ENCODE peak calls at places on chromosomes 11 and 22, in six cellular contexts. B is heart left ventricle; J is ovary; H is naive thymus-derived CD4-positive, alpha-beta T cell; P is adipocyte; R is GM23248. Y is an unnamed sample. For H3K36me3, the result is how much of the 10 kb centered on the place peaks cover.

GRCh38 chr22:43876866-43877509 is 14.7 kb upstream of the SULT4A1 start:
- DNase-seq in P (no peak), J (no peak), R (no peak), B (no peak), H (no peak), Y (no peak)

GRCh38 chr11:63907808-63908530 is 9.0 kb downstream of the RCOR2 start:
- DNase-seq in R (no peak), P (no peak), B (no peak), H (no peak), J (peak), Y (no peak)

GRCh38 chr22:37674951-37675929 is at the start of gene LGALS1:
- DNase-seq in P (peak), B (peak), R (peak), H (peak), J (peak), Y (peak)

GRCh38 chr22:19635644-19636043 is 78.7 kb upstream of the SEPTIN5 start:
- DNase-seq in R (no peak), B (no peak), J (no peak), P (no peak), H (no peak), Y (no peak)

GRCh38 chr11:115660072-115660805 is 156.0 kb upstream of the CADM1 start:
- DNase-seq in B (no peak), P (no peak), J (no peak), R (no peak), H (no peak), Y (no peak)

GRCh38 chr22:33326540-33327295 is 268.5 kb upstream of the SYN3 start:
- DNase-seq in J (no peak), P (no peak), B (no peak), R (no peak), H (no peak), Y (no peak)

GRCh38 chr11:77038825-77039326 is 4.7 kb downstream of the B3GNT6 start:
- DNase-seq in R (peak), B (no peak), P (no peak), H (no peak), J (no peak), Y (no peak)

GRCh38 chr22:17700778-17701177 is 62.2 kb downstream of the BCL2L13 start:
- DNase-seq in P (peak), B (no peak), J (no peak), H (no peak), R (peak), Y (no peak)

GRCh38 chr11:33716236-33716635 is 15.6 kb upstream of the C11orf91 start:
- DNase-seq in P (peak), J (no peak), B (no peak), R (peak), H (peak), Y (no peak)

GRCh38 chr11:44814881-44815592 is 88.3 kb downstream of the TSPAN18 start:
- DNase-seq in J (no peak), H (no peak), B (no peak), P (peak), R (peak), Y (no peak)

GRCh38 chr11:115941481-115941993 is 437.3 kb upstream of the CADM1 start:
- DNase-seq in P (no peak), R (no peak), B (peak), J (peak), H (no peak), Y (peak)

GRCh38 chr11:1553808-1554594 is 18.1 kb downstream of the DUSP8 start:
- DNase-seq in P (no peak), J (no peak), H (no peak), B (no peak), R (no peak), Y (no peak)

GRCh38 chr11:93842034-93842433 is 8.4 kb downstream of the VSTM5 start:
- DNase-seq in J (no peak), B (no peak), R (no peak), P (no peak), H (no peak), Y (no peak)

GRCh38 chr11:13337986-13338436 is 60.4 kb downstream of the BMAL1 start:
- DNase-seq in P (peak), R (peak), B (no peak), J (no peak), H (no peak), Y (no peak)

GRCh38 chr22:49018601-49019000 is 809.1 kb downstream of the BRD1 start:
- DNase-seq in H (no peak), P (no peak), J (no peak), R (no peak), B (no peak), Y (no peak)

GRCh38 chr11:90512846-90513245 is 290.0 kb upstream of the CHORDC1 start:
- DNase-seq in H (no peak), J (no peak), P (no peak), R (no peak), B (no peak), Y (no peak)

GRCh38 chr11:116481126-116481644 is 291.6 kb downstream of the BUD13 start:
- DNase-seq in B (no peak), P (no peak), R (no peak), H (no peak), J (no peak), Y (no peak)

GRCh38 chr11:107576497-107577086 is 11.1 kb upstream of the ALKBH8 start:
- DNase-seq in B (peak), H (peak), J (peak), R (peak), P (peak), Y (no peak)

GRCh38 chr22:42041784-42042183 is 28.8 kb downstream of the NAGA start:
- DNase-seq in R (no peak), P (no peak), J (no peak), H (no peak), B (no peak), Y (no peak)

GRCh38 chr11:95412074-95412473 is 181.1 kb upstream of the SESN3 start:
- DNase-seq in H (no peak), R (no peak), B (no peak), P (no peak), J (no peak), Y (no peak)

GRCh38 chr11:126464796-126465195 is 109.3 kb downstream of the ST3GAL4 start:
- DNase-seq in B (no peak), P (no peak), H (no peak), J (no peak), R (no peak), Y (no peak)

GRCh38 chr11:15291885-15292284 is 177.2 kb downstream of the INSC start:
- DNase-seq in B (peak), J (no peak), R (peak), H (no peak), P (no peak), Y (peak)

GRCh38 chr22:17104336-17104935 is 16.7 kb downstream of the TMEM121B start:
- DNase-seq in R (no peak), P (no peak), J (no peak), H (no peak), B (no peak), Y (no peak)

GRCh38 chr22:23652286-23652685 is 20.2 kb upstream of the DRICH1 start:
- DNase-seq in J (no peak), P (no peak), B (no peak), H (no peak), R (no peak), Y (no peak)

GRCh38 chr11:134207538-134208239 is 16.1 kb downstream of the NCAPD3 start:
- DNase-seq in J (no peak), R (peak), H (peak), B (peak), P (peak), Y (peak)

GRCh38 chr11:3103076-3103475 is 45.9 kb upstream of the CARS1 start:
- DNase-seq in H (no peak), B (no peak), R (no peak), P (no peak), J (no peak), Y (no peak)

GRCh38 chr11:69010964-69011623 is 2.0 kb downstream of the MRGPRF start:
- DNase-seq in J (peak), R (peak), P (peak), B (peak), H (no peak), Y (no peak)

GRCh38 chr11:120424185-120424969 is 87.2 kb upstream of the GRIK4 start:
- DNase-seq in J (no peak), R (no peak), B (no peak), H (no peak), P (no peak), Y (no peak)

GRCh38 chr11:58513747-58514367 is 6.0 kb upstream of the OR5B21 start:
- DNase-seq in R (peak), P (peak), J (no peak), B (no peak), H (peak), Y (peak)

GRCh38 chr11:45662096-45662664 is 3.2 kb downstream of the CHST1 start:
- DNase-seq in P (no peak), B (no peak), J (no peak), R (no peak), H (no peak), Y (no peak)

GRCh38 chr11:20158597-20159257 is 1.5 kb downstream of the DBX1 start:
- DNase-seq in P (peak), J (peak), H (no peak), R (peak), B (peak), Y (peak)

GRCh38 chr11:7673724-7674434 is 579 bp upstream of the CYB5R2 start:
- DNase-seq in H (no peak), R (peak), P (no peak), J (peak), B (no peak), Y (no peak)

GRCh38 chr11:102085864-102086551 is 24.2 kb upstream of the YAP1 start:
- DNase-seq in B (no peak), P (no peak), H (no peak), J (no peak), R (no peak), Y (no peak)

GRCh38 chr22:23678133-23678532 is 12.7 kb upstream of the RGL4 start:
- DNase-seq in J (no peak), B (no peak), R (no peak), P (no peak), H (no peak), Y (no peak)

GRCh38 chr22:42742940-42743339 is 22.3 kb upstream of the A4GALT start:
- DNase-seq in J (no peak), H (no peak), B (peak), P (no peak), R (peak), Y (no peak)

GRCh38 chr11:61828629-61829407 is 718 bp downstream of the FADS2 start:
- DNase-seq in H (peak), J (peak), R (peak), P (peak), B (peak), Y (peak)

GRCh38 chr11:75241036-75241905 is 697 bp downstream of the TPBGL start:
- DNase-seq in J (peak), H (peak), B (peak), R (peak), P (peak), Y (peak)

GRCh38 chr11:10752486-10752885 is 1.4 kb downstream of the CTR9 start:
- DNase-seq in J (no peak), R (no peak), P (no peak), H (no peak), B (no peak), Y (no peak)
- H3K4me3 ChIP-seq in J (no peak), R (peak), P (peak), H (peak), B (peak), Y (peak)

GRCh38 chr11:72026029-72026428 is 27.3 kb downstream of the IL18BP start:
- DNase-seq in B (no peak), R (peak), H (no peak), P (no peak), J (no peak), Y (no peak)
- H3K36me3 ChIP-seq in B (under half), R (half or more), H (under half), P (half or more), J (under half), Y (half or more)

GRCh38 chr11:12043959-12044772 is 35.7 kb upstream of the DKK3 start:
- DNase-seq in J (peak), R (peak), P (peak), B (peak), H (peak), Y (peak)
- H3K4me3 ChIP-seq in J (no peak), R (peak), P (peak), B (no peak), H (no peak), Y (no peak)

GRCh38 chr11:65127473-65128181 is 5.5 kb downstream of the MRPL49 start:
- DNase-seq in R (no peak), J (no peak), H (no peak), B (no peak), P (no peak), Y (no peak)
- H3K36me3 ChIP-seq in R (under half), J (under half), H (under half), B (under half), P (half or more), Y (under half)

GRCh38 chr11:66291706-66292542 is at the start of gene TMEM151A:
- DNase-seq in P (peak), J (no peak), H (no peak), B (no peak), R (peak), Y (no peak)
- H3K4me3 ChIP-seq in P (peak), J (peak), H (no peak), B (peak), R (peak), Y (peak)

GRCh38 chr11:70435765-70436500 is 37.6 kb downstream of the CTTN start:
- DNase-seq in P (no peak), H (no peak), J (no peak), R (no peak), B (no peak), Y (no peak)
- H3K36me3 ChIP-seq in P (half or more), H (under half), J (under half), R (under half), B (under half), Y (half or more)

GRCh38 chr22:20957118-20957690 is 9.9 kb upstream of the AIFM3 start:
- DNase-seq in H (no peak), J (no peak), P (peak), R (peak), B (no peak), Y (no peak)
- H3K4me3 ChIP-seq in H (no peak), J (peak), P (peak), R (peak), B (peak), Y (no peak)

GRCh38 chr22:29596408-29596807 is 7.0 kb upstream of the NF2 start:
- DNase-seq in B (no peak), P (no peak), R (no peak), J (no peak), H (no peak), Y (peak)

GRCh38 chr22:29587938-29588699 is 7.2 kb upstream of the NIPSNAP1 start:
- DNase-seq in P (peak), H (no peak), B (no peak), R (peak), J (no peak), Y (peak)

DNA sequence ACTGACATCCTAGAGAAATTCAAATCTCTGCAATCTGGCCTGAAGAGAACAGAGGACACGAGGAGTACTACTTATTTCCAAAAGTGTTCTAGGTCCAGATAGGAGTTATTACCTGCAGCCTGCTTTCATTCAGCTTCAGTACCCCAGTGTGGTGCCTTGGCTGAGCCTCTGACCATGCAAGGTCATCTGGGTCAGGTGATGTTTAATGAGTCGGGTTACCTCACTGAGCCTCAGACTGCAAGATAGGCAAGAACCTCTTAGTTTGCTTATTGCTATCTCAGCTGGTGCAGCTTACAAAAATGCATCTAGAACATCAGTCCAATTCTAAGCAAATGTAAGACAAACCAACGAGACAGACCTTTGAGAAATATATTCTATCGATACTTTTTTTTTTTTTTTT is 9.5 kb upstream of the NF2 start:
- DNase-seq in H (no peak), B (no peak), J (no peak), R (no peak), P (no peak), Y (no peak)
- H3K36me3 ChIP-seq in H (under half), B (under half), J (under half), R (under half), P (under half), Y (under half)

DNA sequence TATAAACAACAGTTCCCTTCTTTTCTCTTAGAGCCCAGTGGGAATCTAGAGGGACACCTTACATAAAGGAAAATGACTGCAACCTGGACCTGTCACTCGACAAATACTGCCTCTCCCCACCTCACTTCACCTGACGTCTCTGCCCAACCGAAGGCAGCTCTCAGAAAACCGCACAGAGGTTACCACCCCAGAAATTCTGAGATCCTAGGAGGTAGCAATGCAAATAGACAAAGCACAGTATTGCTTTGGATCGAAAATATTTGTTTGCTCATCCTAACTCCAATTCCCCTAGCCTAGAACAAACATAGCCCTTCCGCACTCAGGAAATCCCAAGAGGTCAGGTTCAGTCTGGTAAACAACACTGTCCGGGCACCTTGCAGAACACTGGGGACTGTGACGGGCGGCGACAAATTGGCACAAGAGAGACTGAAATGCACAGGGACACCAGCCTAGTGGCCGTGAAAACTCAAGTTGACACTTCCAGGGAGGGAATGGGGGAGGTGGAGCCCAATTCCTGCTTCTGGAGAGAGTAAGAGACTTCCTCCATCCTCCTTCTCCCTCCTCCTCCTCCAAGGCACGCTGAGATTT is 420 bp upstream of the TRIM44 start:
- DNase-seq in B (no peak), J (no peak), R (peak), P (peak), H (peak), Y (no peak)
- H3K4me3 ChIP-seq in B (peak), J (peak), R (peak), P (peak), H (peak), Y (peak)

GRCh38 chr22:46934172-46934745 is 171.8 kb downstream of the TBC1D22A start:
- DNase-seq in J (no peak), B (no peak), H (no peak), P (no peak), R (no peak), Y (no peak)
- H3K36me3 ChIP-seq in J (under half), B (under half), H (under half), P (under half), R (under half), Y (under half)